ENCODE peak calls at places on chromosomes 16 and 17, in four cellular contexts. One of them, this sample, is unnamed.
A peak's percentile ranks its signal among the peaks of the same experiment; 100 is the strongest.

GRCh38 chr16:87195190-87195589 is 122.0 kb downstream of the C16orf95 start:
- DNase-seq in PC-3: no peak
- DNase-seq in neural progenitor cell: no peak
- DNase-seq in GM23338: no peak
- DNase-seq in this sample: no peak

GRCh38 chr16:66988197-66988788 is at the start of gene CES4A:
- DNase-seq in PC-3: peak; percentile 39
- DNase-seq in neural progenitor cell: no peak
- DNase-seq in GM23338: no peak
- DNase-seq in this sample: peak; percentile 53

GRCh38 chr16:2938206-2938605 is 25.9 kb upstream of the KREMEN2 start:
- DNase-seq in PC-3: no peak
- DNase-seq in neural progenitor cell: no peak
- DNase-seq in GM23338: no peak
- DNase-seq in this sample: no peak

GRCh38 chr16:31189412-31189778 is 9.5 kb downstream of the FUS start:
- DNase-seq in PC-3: no peak
- DNase-seq in neural progenitor cell: no peak
- DNase-seq in GM23338: no peak
- DNase-seq in this sample: no peak

GRCh38 chr16:8912793-8913192 is 30.6 kb downstream of the LITAFD start:
- DNase-seq in PC-3: no peak
- DNase-seq in neural progenitor cell: no peak
- DNase-seq in GM23338: no peak
- DNase-seq in this sample: no peak

GRCh38 chr17:80259642-80260535 is 763 bp upstream of the RNF213 start:
- DNase-seq in PC-3: peak; percentile 73
- DNase-seq in neural progenitor cell: peak; percentile 92
- DNase-seq in GM23338: peak; percentile 76
- DNase-seq in this sample: peak; percentile 92

GRCh38 chr16:5925850-5926249 is 828.3 kb upstream of the EEF2KMT start:
- DNase-seq in PC-3: no peak
- DNase-seq in neural progenitor cell: no peak
- DNase-seq in GM23338: peak; percentile 41
- DNase-seq in this sample: no peak

GRCh38 chr17:7782237-7782636 is 51.8 kb upstream of the KDM6B start:
- DNase-seq in PC-3: peak; percentile 43
- DNase-seq in neural progenitor cell: no peak
- DNase-seq in GM23338: no peak
- DNase-seq in this sample: no peak

GRCh38 chr16:3023415-3023668 is 400 bp downstream of the HCFC1R1 start:
- DNase-seq in PC-3: peak; percentile 87
- DNase-seq in neural progenitor cell: no peak
- DNase-seq in GM23338: peak; percentile 66
- DNase-seq in this sample: peak; percentile 76

GRCh38 chr17:28717578-28718316 is at the start of gene RAB34:
- DNase-seq in PC-3: peak; percentile 80
- DNase-seq in neural progenitor cell: peak; percentile 99
- DNase-seq in GM23338: peak; percentile 98
- DNase-seq in this sample: peak; percentile 94

GRCh38 chr17:82536220-82537201 is 17.0 kb downstream of the FOXK2 start:
- DNase-seq in PC-3: peak; percentile 36
- DNase-seq in neural progenitor cell: no peak
- DNase-seq in GM23338: no peak
- DNase-seq in this sample: peak; percentile 63

GRCh38 chr17:3913531-3914318 is 2.5 kb downstream of the P2RX1 start:
- DNase-seq in PC-3: peak; percentile 72
- DNase-seq in neural progenitor cell: peak; percentile 84
- DNase-seq in GM23338: peak; percentile 83
- DNase-seq in this sample: peak; percentile 85
- TF ChIP-seq EZH2phosphoT487 in PC-3: no peak
- TF ChIP-seq EZH2phosphoT487 in neural progenitor cell: no peak
- TF ChIP-seq EZH2phosphoT487 in GM23338: no peak
- TF ChIP-seq EZH2phosphoT487 in this sample: no peak

GRCh38 chr16:15993541-15993940 is 44.1 kb downstream of the ABCC1 start:
- DNase-seq in PC-3: no peak
- DNase-seq in neural progenitor cell: no peak
- DNase-seq in GM23338: no peak
- DNase-seq in this sample: no peak
- H3K4me1 ChIP-seq in PC-3: peaks cover 22% of the 10 kb centered on the region
- H3K4me1 ChIP-seq in neural progenitor cell: peaks cover 17% of the 10 kb centered on the region
- H3K4me1 ChIP-seq in GM23338: peaks cover 14% of the 10 kb centered on the region
- H3K4me1 ChIP-seq in this sample: peaks cover 9% of the 10 kb centered on the region

GRCh38 chr17:75063626-75064025 is 16.6 kb downstream of the KCTD2 start:
- DNase-seq in PC-3: no peak
- DNase-seq in neural progenitor cell: no peak
- DNase-seq in GM23338: no peak
- DNase-seq in this sample: no peak

GRCh38 chr17:75064460-75064859 is 17.4 kb downstream of the KCTD2 start:
- DNase-seq in PC-3: no peak
- DNase-seq in neural progenitor cell: no peak
- DNase-seq in GM23338: no peak
- DNase-seq in this sample: no peak

GRCh38 chr17:75064040-75064439 is 17.0 kb downstream of the KCTD2 start:
- DNase-seq in PC-3: no peak
- DNase-seq in neural progenitor cell: no peak
- DNase-seq in GM23338: no peak
- DNase-seq in this sample: no peak

GRCh38 chr17:75061618-75062017 is 14.6 kb downstream of the KCTD2 start:
- DNase-seq in PC-3: no peak
- DNase-seq in neural progenitor cell: no peak
- DNase-seq in GM23338: no peak
- DNase-seq in this sample: no peak

GRCh38 chr17:75063201-75063600 is 16.2 kb downstream of the KCTD2 start:
- DNase-seq in PC-3: no peak
- DNase-seq in neural progenitor cell: no peak
- DNase-seq in GM23338: no peak
- DNase-seq in this sample: no peak
- H3K36me3 ChIP-seq in PC-3: peaks cover 34% of the 10 kb centered on the region
- H3K36me3 ChIP-seq in neural progenitor cell: no peaks in the 10 kb centered on the region
- H3K36me3 ChIP-seq in GM23338: peaks cover 40% of the 10 kb centered on the region
- H3K36me3 ChIP-seq in this sample: no peaks in the 10 kb centered on the region

GRCh38 chr17:45837187-45837586 is 7.5 kb upstream of the SPPL2C start:
- DNase-seq in PC-3: no peak
- DNase-seq in neural progenitor cell: no peak
- DNase-seq in GM23338: no peak
- DNase-seq in this sample: no peak
- TF ChIP-seq EZH2phosphoT487 in PC-3: no peak
- TF ChIP-seq EZH2phosphoT487 in neural progenitor cell: no peak
- TF ChIP-seq EZH2phosphoT487 in GM23338: no peak
- TF ChIP-seq EZH2phosphoT487 in this sample: no peak

GRCh38 chr17:48022906-48023305 is 14.7 kb downstream of the COPZ2 start:
- DNase-seq in PC-3: peak; percentile 70
- DNase-seq in neural progenitor cell: no peak
- DNase-seq in GM23338: no peak
- DNase-seq in this sample: no peak
- H3K4me1 ChIP-seq in PC-3: peaks cover 41% of the 10 kb centered on the region
- H3K4me1 ChIP-seq in neural progenitor cell: peaks cover 11% of the 10 kb centered on the region
- H3K4me1 ChIP-seq in GM23338: peaks cover 21% of the 10 kb centered on the region
- H3K4me1 ChIP-seq in this sample: peaks cover 31% of the 10 kb centered on the region

GRCh38 chr17:38897671-38898290 is 27.6 kb upstream of the LASP1NB start:
- DNase-seq in PC-3: no peak
- DNase-seq in neural progenitor cell: peak; percentile 2
- DNase-seq in GM23338: no peak
- DNase-seq in this sample: no peak

GRCh38 chr17:38896373-38896954 is 26.6 kb downstream of the LASP1 start:
- DNase-seq in PC-3: no peak
- DNase-seq in neural progenitor cell: peak; percentile 89
- DNase-seq in GM23338: peak; percentile 63
- DNase-seq in this sample: no peak

GRCh38 chr17:38897176-38897575 is 27.3 kb downstream of the LASP1 start:
- DNase-seq in PC-3: no peak
- DNase-seq in neural progenitor cell: no peak
- DNase-seq in GM23338: no peak
- DNase-seq in this sample: no peak

GRCh38 chr17:38898812-38899348 is 26.5 kb upstream of the LASP1NB start:
- DNase-seq in PC-3: peak; percentile 7
- DNase-seq in neural progenitor cell: no peak
- DNase-seq in GM23338: no peak
- DNase-seq in this sample: no peak

GRCh38 chr17:38898291-38898679 is 27.1 kb upstream of the LASP1NB start:
- DNase-seq in PC-3: no peak
- DNase-seq in neural progenitor cell: no peak
- DNase-seq in GM23338: no peak
- DNase-seq in this sample: no peak
- H3K36me3 ChIP-seq in PC-3: peaks cover 11% of the 10 kb centered on the region
- H3K36me3 ChIP-seq in neural progenitor cell: no peaks in the 10 kb centered on the region
- H3K36me3 ChIP-seq in GM23338: no peaks in the 10 kb centered on the region
- H3K36me3 ChIP-seq in this sample: no peaks in the 10 kb centered on the region